ENCODE peak calls at places on chromosomes 12 and 14, in ten cellular contexts. D is astrocyte, E is pancreas, V is cardiac muscle cell, G is mucosa of descending colon, L is psoas muscle, A is AG09309, F is astrocyte of the spinal cord, Y is fibroblast of mammary gland, W is HCT116. Z is an unnamed sample.

GRCh38 chr14:30129795-30130194 is 202.1 kb upstream of the PRKD1 start:
- DNase-seq in D (peak), E (no peak), V (peak), G (no peak), L (no peak), A (no peak), F (no peak), Y (peak), W (no peak), Z (peak)

GRCh38 chr12:96514328-96514727 is 25.0 kb downstream of the CFAP54 start:
- DNase-seq in D (no peak), E (no peak), V (peak), G (no peak), L (no peak), A (no peak), F (peak), Y (no peak), W (no peak), Z (no peak)

GRCh38 chr12:64470507-64470906 is 18.6 kb downstream of the TBK1 start:
- DNase-seq in D (no peak), E (no peak), V (no peak), G (no peak), L (no peak), A (no peak), F (no peak), Y (no peak), W (no peak), Z (no peak)

GRCh38 chr14:101733211-101733610 is 28.3 kb upstream of the PPP2R5C start:
- DNase-seq in D (peak), E (no peak), V (peak), G (no peak), L (no peak), A (peak), F (peak), Y (peak), W (peak), Z (peak)

GRCh38 chr12:124680863-124681778 is 113.7 kb upstream of the NCOR2 start:
- DNase-seq in D (peak), E (no peak), V (peak), G (no peak), L (peak), A (peak), F (peak), Y (peak), W (peak), Z (peak)

GRCh38 chr12:106113446-106114083 is 25.2 kb downstream of the NUAK1 start:
- DNase-seq in D (no peak), E (no peak), V (no peak), G (no peak), L (no peak), A (no peak), F (no peak), Y (no peak), W (no peak), Z (no peak)

GRCh38 chr12:108759914-108760313 is 28.6 kb upstream of the CORO1C start:
- DNase-seq in D (no peak), E (no peak), V (no peak), G (no peak), L (peak), A (no peak), F (no peak), Y (no peak), W (no peak), Z (no peak)

GRCh38 chr12:130916251-130916911 is 37.3 kb upstream of the ADGRD1 start:
- DNase-seq in D (no peak), E (peak), V (peak), G (no peak), L (peak), A (peak), F (peak), Y (peak), W (peak), Z (peak)

GRCh38 chr12:34392741-34393085 is 370.4 kb downstream of the ALG10 start:
- DNase-seq in D (no peak), E (peak), V (no peak), G (no peak), L (no peak), A (no peak), F (no peak), Y (no peak), W (no peak), Z (no peak)

GRCh38 chr12:124828264-124829007 is 35.2 kb downstream of the SCARB1 start:
- DNase-seq in D (peak), E (peak), V (peak), G (peak), L (no peak), A (no peak), F (peak), Y (no peak), W (no peak), Z (peak)

GRCh38 chr14:64717870-64718269 is 13.6 kb downstream of the PLEKHG3 start:
- DNase-seq in D (no peak), E (peak), V (no peak), G (no peak), L (no peak), A (no peak), F (no peak), Y (peak), W (no peak), Z (no peak)

GRCh38 chr12:89529738-89530137 is 3.9 kb upstream of the POC1B start:
- DNase-seq in D (peak), E (no peak), V (peak), G (no peak), L (no peak), A (no peak), F (peak), Y (peak), W (no peak), Z (peak)

GRCh38 chr12:16090974-16091373 is 179.8 kb downstream of the DERA start:
- DNase-seq in D (no peak), E (no peak), V (no peak), G (no peak), L (no peak), A (no peak), F (no peak), Y (no peak), W (no peak), Z (no peak)

GRCh38 chr12:121872546-121873223 is 14.0 kb upstream of the HPD start:
- DNase-seq in D (peak), E (no peak), V (peak), G (peak), L (no peak), A (peak), F (peak), Y (peak), W (no peak), Z (peak)

GRCh38 chr12:31645944-31646343 is 13.5 kb upstream of the ETFBKMT start:
- DNase-seq in D (no peak), E (no peak), V (no peak), G (no peak), L (no peak), A (no peak), F (no peak), Y (no peak), W (no peak), Z (no peak)

GRCh38 chr12:53232641-53233538 is 881 bp upstream of the RARG start:
- DNase-seq in D (no peak), E (no peak), V (peak), G (peak), L (peak), A (no peak), F (no peak), Y (peak), W (no peak), Z (peak)

GRCh38 chr12:92080390-92081285 is 65.0 kb downstream of the BTG1 start:
- DNase-seq in D (peak), E (no peak), V (peak), G (no peak), L (no peak), A (peak), F (peak), Y (peak), W (peak), Z (peak)

GRCh38 chr12:121227294-121227693 is 17.4 kb downstream of the P2RX4 start:
- DNase-seq in D (no peak), E (peak), V (no peak), G (peak), L (no peak), A (no peak), F (no peak), Y (no peak), W (no peak), Z (no peak)

GRCh38 chr14:73295198-73295796 is 58.0 kb downstream of the PAPLN start:
- DNase-seq in D (peak), E (no peak), V (peak), G (no peak), L (no peak), A (no peak), F (peak), Y (peak), W (peak), Z (peak)

GRCh38 chr12:55682087-55682796 is 25.5 kb downstream of the ITGA7 start:
- DNase-seq in D (no peak), E (no peak), V (no peak), G (no peak), L (no peak), A (no peak), F (no peak), Y (no peak), W (no peak), Z (no peak)

GRCh38 chr14:77014004-77014604 is 14.4 kb downstream of the IRF2BPL start:
- DNase-seq in D (peak), E (peak), V (peak), G (no peak), L (peak), A (no peak), F (no peak), Y (no peak), W (no peak), Z (no peak)

GRCh38 chr14:23403139-23403438 is 5.0 kb downstream of the MYH6 start:
- DNase-seq in D (no peak), E (no peak), V (no peak), G (no peak), L (no peak), A (no peak), F (no peak), Y (no peak), W (no peak), Z (no peak)

GRCh38 chr12:6201199-6201608 is 1.0 kb downstream of the CD9 start:
- DNase-seq in D (no peak), E (peak), V (no peak), G (peak), L (peak), A (no peak), F (no peak), Y (no peak), W (no peak), Z (peak)

GRCh38 chr12:132429122-132429931 is 60.6 kb upstream of the FBRSL1 start:
- DNase-seq in D (no peak), E (peak), V (peak), G (no peak), L (no peak), A (no peak), F (no peak), Y (no peak), W (no peak), Z (no peak)

GRCh38 chr14:87873741-87874140 is 119.2 kb downstream of the GALC start:
- DNase-seq in D (peak), E (no peak), V (no peak), G (no peak), L (no peak), A (no peak), F (no peak), Y (peak), W (no peak), Z (no peak)

GRCh38 chr14:88233915-88234314 is 89.2 kb downstream of the KCNK10 start:
- DNase-seq in D (no peak), E (no peak), V (peak), G (no peak), L (no peak), A (no peak), F (no peak), Y (peak), W (peak), Z (no peak)

GRCh38 chr12:64385468-64385867 is 5.1 kb downstream of the C12orf56 start:
- DNase-seq in D (peak), E (no peak), V (no peak), G (no peak), L (no peak), A (peak), F (no peak), Y (peak), W (peak), Z (peak)

GRCh38 chr12:102847131-102847530 is 69.9 kb downstream of the PAH start:
- DNase-seq in D (no peak), E (no peak), V (peak), G (no peak), L (no peak), A (no peak), F (no peak), Y (no peak), W (no peak), Z (no peak)

GRCh38 chr14:24149302-24149969 is 2.1 kb downstream of the RNF31 start:
- DNase-seq in D (no peak), E (no peak), V (no peak), G (no peak), L (no peak), A (no peak), F (no peak), Y (no peak), W (no peak), Z (no peak)

GRCh38 chr12:103852498-103852992 is 11.5 kb upstream of the NT5DC3 start:
- DNase-seq in D (peak), E (no peak), V (peak), G (no peak), L (no peak), A (no peak), F (peak), Y (no peak), W (no peak), Z (no peak)

GRCh38 chr12:19447386-19447785 is 8.1 kb downstream of the AEBP2 start:
- DNase-seq in D (no peak), E (no peak), V (no peak), G (no peak), L (no peak), A (no peak), F (no peak), Y (no peak), W (no peak), Z (no peak)

GRCh38 chr12:14959916-14960315 is 1.5 kb downstream of the ARHGDIB start:
- DNase-seq in D (no peak), E (no peak), V (no peak), G (no peak), L (no peak), A (no peak), F (no peak), Y (no peak), W (no peak), Z (no peak)
- H3K4me3 ChIP-seq in D (no peak), E (no peak), V (no peak), G (no peak), L (peak), A (no peak), F (no peak), Y (no peak), W (no peak), Z (no peak)

GRCh38 chr12:26938660-26939185 is 453 bp downstream of the FGFR1OP2 start:
- DNase-seq in D (no peak), E (no peak), V (no peak), G (no peak), L (no peak), A (no peak), F (no peak), Y (no peak), W (peak), Z (no peak)
- TF ChIP-seq CTCF in D (no peak), E (no peak), V (no peak), G (no peak), L (no peak), A (no peak), F (no peak), Y (no peak), W (no peak), Z (no peak)

GRCh38 chr12:93785262-93786010 is 108.3 kb downstream of the CRADD start:
- DNase-seq in D (peak), E (no peak), V (peak), G (no peak), L (peak), A (peak), F (peak), Y (peak), W (peak), Z (peak)

GRCh38 chr12:93783827-93784226 is 106.7 kb downstream of the CRADD start:
- DNase-seq in D (no peak), E (no peak), V (no peak), G (no peak), L (peak), A (no peak), F (no peak), Y (peak), W (no peak), Z (no peak)

GRCh38 chr12:93786669-93787397 is 109.7 kb downstream of the CRADD start:
- DNase-seq in D (peak), E (no peak), V (no peak), G (no peak), L (no peak), A (no peak), F (peak), Y (peak), W (no peak), Z (no peak)

GRCh38 chr12:93782854-93783253 is 105.7 kb downstream of the CRADD start:
- DNase-seq in D (no peak), E (no peak), V (no peak), G (no peak), L (no peak), A (no peak), F (no peak), Y (peak), W (no peak), Z (no peak)

DNA sequence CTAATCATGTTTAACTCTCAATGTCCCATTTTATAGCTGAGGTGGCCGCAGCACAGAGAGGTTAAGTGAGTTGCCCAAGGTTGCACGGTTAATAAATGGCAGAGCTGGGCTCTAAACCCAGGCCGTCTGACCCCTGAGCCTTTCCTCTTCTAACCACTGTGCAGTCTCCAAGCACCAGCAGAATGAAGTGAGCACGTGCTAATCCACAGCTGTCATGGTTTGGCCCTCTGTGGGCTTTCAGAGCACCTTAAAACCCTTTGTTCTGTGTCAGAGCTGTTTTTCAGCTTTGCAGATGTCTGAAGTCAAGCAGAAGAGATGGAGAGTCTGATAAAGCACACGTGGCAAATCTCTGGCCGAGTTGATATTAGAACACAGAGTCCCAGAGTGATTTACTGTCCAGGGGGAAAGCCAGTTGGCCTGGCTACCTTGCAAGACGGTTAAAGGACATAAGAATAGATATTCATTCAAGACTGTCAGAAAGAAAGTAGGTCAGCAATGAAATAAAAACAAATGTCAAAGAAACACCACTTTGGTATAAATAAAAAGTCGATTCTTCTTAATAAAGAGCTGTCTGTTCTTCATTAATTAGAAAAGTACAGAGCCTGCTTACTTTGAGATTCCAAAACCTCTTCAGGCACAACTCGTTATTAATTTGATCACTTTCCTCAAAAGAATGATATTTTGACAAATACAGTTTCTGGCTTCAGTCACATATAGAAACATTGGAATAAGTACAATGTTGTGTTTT is 107.3 kb downstream of the CRADD start:
- DNase-seq in D (peak), E (no peak), V (peak), G (no peak), L (peak), A (no peak), F (peak), Y (peak), W (peak), Z (peak)
- H3K4me3 ChIP-seq in D (no peak), E (no peak), V (no peak), G (no peak), L (peak), A (no peak), F (no peak), Y (no peak), W (peak), Z (no peak)

GRCh38 chr12:112131686-112132085 is 6.3 kb downstream of the TRAFD1 start:
- DNase-seq in D (no peak), E (no peak), V (no peak), G (no peak), L (no peak), A (no peak), F (no peak), Y (no peak), W (no peak), Z (no peak)
- TF ChIP-seq CTCF in D (no peak), E (no peak), V (no peak), G (no peak), L (no peak), A (no peak), F (no peak), Y (no peak), W (no peak), Z (no peak)

DNA sequence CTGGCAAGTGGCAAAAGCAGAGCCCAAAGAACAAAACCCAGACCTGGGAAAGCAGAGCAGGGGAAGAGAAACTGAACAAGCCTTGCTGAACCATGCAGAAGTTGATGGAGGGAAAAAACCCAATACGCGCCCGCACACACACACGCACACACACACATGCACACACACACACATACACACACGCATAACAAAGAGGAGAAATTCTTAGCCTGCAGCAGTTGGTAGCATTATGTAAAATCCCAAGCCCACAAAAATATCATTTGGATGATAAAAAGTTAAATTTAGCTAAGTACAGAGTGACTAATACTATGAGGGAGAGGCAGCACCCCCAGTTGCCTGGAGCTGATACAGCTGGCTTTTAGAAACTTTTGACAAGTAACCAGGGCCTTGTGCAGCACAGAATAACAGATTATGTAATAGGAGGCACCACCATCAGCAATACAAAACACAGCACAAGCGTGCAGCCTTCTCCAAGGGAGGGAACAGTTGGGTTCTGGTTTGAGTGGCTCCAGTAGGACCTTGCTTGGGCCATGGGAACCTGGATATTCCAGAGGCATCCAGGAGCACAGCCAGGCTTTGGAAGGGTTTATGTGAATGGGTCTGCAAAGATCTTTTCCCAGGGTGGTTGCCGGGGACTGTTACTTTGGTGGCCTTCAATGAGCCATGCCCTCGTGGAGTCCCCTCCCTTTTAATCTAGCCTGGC is 35.3 kb downstream of the PITPNM2 start:
- DNase-seq in D (peak), E (no peak), V (peak), G (no peak), L (peak), A (peak), F (peak), Y (peak), W (no peak), Z (peak)
- H3K4me3 ChIP-seq in D (no peak), E (no peak), V (no peak), G (no peak), L (no peak), A (no peak), F (no peak), Y (no peak), W (no peak), Z (no peak)

GRCh38 chr12:12985817-12986408 is 14.2 kb downstream of the HEBP1 start:
- DNase-seq in D (no peak), E (no peak), V (peak), G (no peak), L (no peak), A (no peak), F (peak), Y (peak), W (peak), Z (peak)
- TF ChIP-seq CTCF in D (peak), E (no peak), V (peak), G (peak), L (peak), A (peak), F (peak), Y (peak), W (peak), Z (peak)

GRCh38 chr14:20998139-20998538 is 954 bp upstream of the SLC39A2 start:
- DNase-seq in D (no peak), E (no peak), V (no peak), G (no peak), L (no peak), A (no peak), F (no peak), Y (no peak), W (no peak), Z (no peak)
- H3K4me3 ChIP-seq in D (no peak), E (no peak), V (no peak), G (no peak), L (no peak), A (no peak), F (no peak), Y (no peak), W (no peak), Z (no peak)

GRCh38 chr14:90760591-90761316 is 55.5 kb downstream of the TTC7B start:
- DNase-seq in D (peak), E (no peak), V (peak), G (no peak), L (no peak), A (no peak), F (peak), Y (peak), W (no peak), Z (peak)
- TF ChIP-seq CTCF in D (peak), E (peak), V (peak), G (peak), L (peak), A (peak), F (peak), Y (peak), W (peak), Z (peak)

Z was measured in foreskin fibroblast.